ENCODE peak calls at places on chromosomes 4 and X, in six cellular contexts. O, A, S, C, M and X are unnamed samples.

GRCh38 chr4:10020871-10021676 is at the start of gene SLC2A9:
- DNase-seq in O (no peak), A (no peak), S (no peak), C (peak), M (no peak), X (no peak)

GRCh38 chr4:15963568-15963967 is 593 bp upstream of the FGFBP2 start:
- DNase-seq in O (no peak), A (no peak), S (no peak), C (no peak), M (peak), X (no peak)

GRCh38 chr4:55475394-55476243 is 71.1 kb downstream of the CLOCK start:
- DNase-seq in O (no peak), A (no peak), S (no peak), C (peak), M (no peak), X (no peak)

GRCh38 chr4:138510053-138510452 is 267.9 kb upstream of the SLC7A11 start:
- DNase-seq in O (no peak), A (no peak), S (no peak), C (peak), M (no peak), X (no peak)

GRCh38 chr4:126647756-126648396 is 984.9 kb upstream of the INTU start:
- DNase-seq in O (no peak), A (no peak), S (no peak), C (no peak), M (no peak), X (no peak)

GRCh38 chr4:111778543-111778942 is 366.7 kb upstream of the FAM241A start:
- DNase-seq in O (no peak), A (no peak), S (no peak), C (peak), M (no peak), X (no peak)

GRCh38 chr4:3269105-3269927 is 20.4 kb downstream of the MSANTD1 start:
- DNase-seq in O (no peak), A (no peak), S (no peak), C (no peak), M (no peak), X (no peak)

GRCh38 chr4:71771613-71772012 is 12.3 kb downstream of the GC start:
- DNase-seq in O (no peak), A (no peak), S (no peak), C (no peak), M (no peak), X (no peak)

GRCh38 chr4:37043342-37043741 is 201.2 kb upstream of the NWD2 start:
- DNase-seq in O (no peak), A (no peak), S (no peak), C (no peak), M (no peak), X (no peak)

GRCh38 chrX:137234651-137235402 is 201.0 kb upstream of the GPR101 start:
- DNase-seq in O (no peak), A (no peak), S (no peak), C (no peak), M (no peak), X (no peak)

GRCh38 chr4:26161030-26161824 is 159.6 kb upstream of the RBPJ start:
- DNase-seq in O (no peak), A (peak), S (no peak), C (peak), M (no peak), X (no peak)

GRCh38 chrX:21412883-21413282 is 38.7 kb downstream of the CNKSR2 start:
- DNase-seq in O (no peak), A (no peak), S (no peak), C (peak), M (no peak), X (no peak)

GRCh38 chr4:38869511-38869910 is 1.9 kb downstream of the FAM114A1 start:
- DNase-seq in O (no peak), A (no peak), S (no peak), C (peak), M (no peak), X (no peak)

GRCh38 chrX:149962859-149963757 is 24.8 kb upstream of the EOLA2 start:
- DNase-seq in O (peak), A (peak), S (no peak), C (peak), M (no peak), X (peak)

GRCh38 chr4:13240066-13240465 is 244.1 kb downstream of the RAB28 start:
- DNase-seq in O (no peak), A (no peak), S (no peak), C (no peak), M (no peak), X (no peak)

GRCh38 chrX:140440891-140441290 is 64.0 kb downstream of the SOX3 start:
- DNase-seq in O (no peak), A (no peak), S (no peak), C (no peak), M (no peak), X (no peak)

GRCh38 chr4:124535004-124535403 is 177.5 kb downstream of the ANKRD50 start:
- DNase-seq in O (no peak), A (no peak), S (no peak), C (no peak), M (no peak), X (no peak)

GRCh38 chr4:140609548-140610425 is 41.0 kb upstream of the UCP1 start:
- DNase-seq in O (peak), A (peak), S (no peak), C (peak), M (no peak), X (peak)

GRCh38 chr4:131348258-131348657 is 1800.8 kb upstream of the PCDH10 start:
- DNase-seq in O (no peak), A (no peak), S (no peak), C (no peak), M (no peak), X (no peak)

GRCh38 chr4:94654714-94655113 is 103.0 kb upstream of the BMPR1B start:
- DNase-seq in O (no peak), A (peak), S (no peak), C (no peak), M (no peak), X (no peak)

GRCh38 chrX:13029341-13029740 is 15.1 kb downstream of the FAM9C start:
- DNase-seq in O (no peak), A (no peak), S (no peak), C (peak), M (no peak), X (no peak)

GRCh38 chrX:153924149-153924861 is 1.8 kb downstream of the ARHGAP4 start:
- DNase-seq in O (no peak), A (no peak), S (no peak), C (peak), M (no peak), X (peak)

GRCh38 chr4:156906325-156906724 is 65.3 kb downstream of the PDGFC start:
- DNase-seq in O (no peak), A (no peak), S (no peak), C (no peak), M (no peak), X (no peak)

GRCh38 chrX:132807411-132808030 is 150.9 kb downstream of the HS6ST2 start:
- DNase-seq in O (no peak), A (no peak), S (no peak), C (no peak), M (no peak), X (no peak)

GRCh38 chr4:185068837-185069236 is 50.5 kb downstream of the HELT start:
- DNase-seq in O (no peak), A (no peak), S (no peak), C (no peak), M (no peak), X (no peak)

GRCh38 chr4:13538427-13538973 is 5.8 kb downstream of the NKX3-2 start:
- DNase-seq in O (no peak), A (no peak), S (no peak), C (no peak), M (no peak), X (no peak)

GRCh38 chr4:107862658-107863057 is 37.9 kb downstream of the SGMS2 start:
- DNase-seq in O (peak), A (no peak), S (no peak), C (peak), M (no peak), X (no peak)

GRCh38 chrX:42085836-42086235 is 162.5 kb upstream of the CASK start:
- DNase-seq in O (no peak), A (no peak), S (no peak), C (no peak), M (no peak), X (no peak)

GRCh38 chrX:149284616-149285015 is 220.5 kb downstream of the IDS start:
- DNase-seq in O (no peak), A (no peak), S (no peak), C (no peak), M (no peak), X (no peak)

GRCh38 chr4:163607292-163607691 is 112.8 kb downstream of the TMA16 start:
- DNase-seq in O (no peak), A (peak), S (no peak), C (no peak), M (no peak), X (no peak)

GRCh38 chr4:4480685-4481393 is 61.0 kb downstream of the STX18 start:
- DNase-seq in O (no peak), A (peak), S (no peak), C (peak), M (no peak), X (no peak)

GRCh38 chr4:16667464-16667863 is 231.0 kb downstream of the LDB2 start:
- DNase-seq in O (no peak), A (no peak), S (no peak), C (peak), M (no peak), X (no peak)

GRCh38 chr4:95524184-95524583 is 24.6 kb downstream of the UNC5C start:
- DNase-seq in O (no peak), A (no peak), S (no peak), C (no peak), M (no peak), X (no peak)

GRCh38 chrX:96770315-96770714 is 85.7 kb downstream of the DIAPH2 start:
- DNase-seq in O (no peak), A (no peak), S (no peak), C (peak), M (no peak), X (no peak)

GRCh38 chr4:88003261-88003660 is 4.2 kb upstream of the PKD2 start:
- DNase-seq in O (no peak), A (no peak), S (no peak), C (peak), M (no peak), X (no peak)

GRCh38 chrX:11386812-11387211 is 93.6 kb downstream of the AMELX start:
- DNase-seq in O (no peak), A (no peak), S (no peak), C (no peak), M (no peak), X (no peak)

GRCh38 chrX:109352121-109352556 is 129.7 kb downstream of the GUCY2F start:
- DNase-seq in O (no peak), A (no peak), S (no peak), C (peak), M (no peak), X (no peak)

GRCh38 chrX:122818068-122818467 is 366.0 kb upstream of the GRIA3 start:
- DNase-seq in O (no peak), A (no peak), S (no peak), C (no peak), M (no peak), X (no peak)

GRCh38 chr4:99029018-99029735 is 33.7 kb downstream of the METAP1 start:
- DNase-seq in O (no peak), A (no peak), S (no peak), C (no peak), M (no peak), X (no peak)